ENCODE peak calls at places on chromosomes 1 and 21, in eight cellular contexts. I, Y, A, D, K, C, X and O are unnamed samples.

GRCh38 chr1:103496014-103496635 is 29.4 kb upstream of the RNPC3 start:
- DNase-seq in I (no peak), Y (no peak), A (no peak), D (no peak), K (no peak), C (no peak), X (no peak), O (no peak)

GRCh38 chr1:40974945-40975344 is 4.6 kb upstream of the CTPS1 start:
- DNase-seq in I (no peak), Y (no peak), A (no peak), D (no peak), K (no peak), C (peak), X (no peak), O (no peak)

GRCh38 chr1:16145988-16146887 is 9.6 kb downstream of the EPHA2 start:
- DNase-seq in I (peak), Y (peak), A (no peak), D (peak), K (no peak), C (peak), X (no peak), O (peak)

GRCh38 chr1:200118779-200119505 is 91.4 kb downstream of the NR5A2 start:
- DNase-seq in I (no peak), Y (no peak), A (no peak), D (no peak), K (no peak), C (no peak), X (no peak), O (no peak)

GRCh38 chr1:69533343-69533742 is 34.4 kb upstream of the LRRC7 start:
- DNase-seq in I (no peak), Y (no peak), A (no peak), D (no peak), K (no peak), C (no peak), X (no peak), O (no peak)

GRCh38 chr1:8889925-8890785 is 11.7 kb upstream of the ENO1 start:
- DNase-seq in I (peak), Y (peak), A (peak), D (peak), K (no peak), C (peak), X (peak), O (peak)

GRCh38 chr1:16073490-16074104 is at the start of gene FAM131C:
- DNase-seq in I (no peak), Y (peak), A (no peak), D (no peak), K (peak), C (no peak), X (no peak), O (no peak)

GRCh38 chr1:236835491-236835890 is 40.4 kb downstream of the MTR start:
- DNase-seq in I (no peak), Y (no peak), A (no peak), D (no peak), K (no peak), C (no peak), X (no peak), O (no peak)

GRCh38 chr1:186626969-186627368 is 53.3 kb downstream of the PTGS2 start:
- DNase-seq in I (no peak), Y (no peak), A (no peak), D (no peak), K (no peak), C (no peak), X (no peak), O (no peak)

GRCh38 chr21:24759348-24760118 is 847.7 kb downstream of the MRPL39 start:
- DNase-seq in I (no peak), Y (no peak), A (no peak), D (no peak), K (no peak), C (no peak), X (no peak), O (no peak)

GRCh38 chr21:41772351-41773080 is 5.7 kb upstream of the RIPK4 start:
- DNase-seq in I (no peak), Y (no peak), A (no peak), D (no peak), K (no peak), C (peak), X (no peak), O (no peak)

GRCh38 chr1:101971309-101971708 is 25.4 kb downstream of the OLFM3 start:
- DNase-seq in I (no peak), Y (no peak), A (no peak), D (no peak), K (no peak), C (no peak), X (no peak), O (no peak)
- TF ChIP-seq CTCF in I (no peak), Y (no peak), A (no peak), D (no peak), K (no peak), C (no peak), X (no peak), O (no peak)

GRCh38 chr21:43721225-43721605 is 2.3 kb downstream of the PDXK start:
- DNase-seq in I (no peak), Y (peak), A (no peak), D (no peak), K (no peak), C (no peak), X (no peak), O (no peak)
- TF ChIP-seq POLR2A in I (no peak), Y (no peak), A (no peak), D (no peak), K (no peak), C (no peak), X (no peak), O (no peak)

DNA sequence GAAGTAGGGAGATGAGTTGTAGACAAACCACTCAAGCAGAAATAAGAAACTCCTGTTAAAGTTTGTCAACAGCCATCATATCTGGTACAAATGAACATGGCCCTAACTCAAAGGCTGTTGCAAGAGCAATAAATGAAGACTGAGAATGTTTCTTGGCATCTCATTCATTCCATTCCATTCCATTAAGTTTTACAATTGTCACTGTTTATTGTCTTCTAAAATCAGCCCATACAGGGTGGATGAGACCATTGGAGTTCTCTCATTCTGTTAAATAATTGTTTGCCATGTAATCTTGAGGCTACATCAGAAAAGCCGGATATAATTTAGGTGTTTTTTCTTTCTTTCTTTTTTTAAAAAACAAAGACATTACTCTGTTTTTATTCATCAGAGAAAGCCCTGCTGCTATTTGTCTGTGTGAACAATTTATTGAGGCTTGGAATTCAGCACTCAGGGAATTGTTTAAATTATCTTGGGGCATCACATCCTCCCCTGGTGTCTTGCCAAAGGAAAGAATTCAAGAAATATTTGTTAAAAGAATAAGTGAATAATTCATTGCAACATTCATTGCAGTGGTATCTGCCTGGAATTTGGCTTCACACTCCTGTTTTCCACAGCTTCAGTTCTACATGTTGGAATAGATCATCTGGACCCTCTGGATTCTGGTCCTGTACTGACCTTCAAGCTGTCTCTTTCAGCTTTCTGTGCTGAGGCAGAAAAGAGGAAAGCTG is 604.5 kb downstream of the PLPP3 start:
- DNase-seq in I (no peak), Y (no peak), A (no peak), D (no peak), K (no peak), C (no peak), X (no peak), O (no peak)
- H3K4me3 ChIP-seq in I (no peak), Y (no peak), A (no peak), D (no peak), K (no peak), C (no peak), X (no peak), O (no peak)

GRCh38 chr1:231626951-231627614 is 493 bp downstream of the DISC1 start:
- DNase-seq in I (peak), Y (peak), A (no peak), D (peak), K (peak), C (peak), X (peak), O (peak)
- TF ChIP-seq CTCF in I (no peak), Y (no peak), A (no peak), D (no peak), K (no peak), C (no peak), X (no peak), O (no peak)

GRCh38 chr1:222620566-222620965 is 2.7 kb downstream of the MIA3 start:
- DNase-seq in I (no peak), Y (no peak), A (no peak), D (no peak), K (no peak), C (no peak), X (no peak), O (no peak)

GRCh38 chr1:222618001-222618879 is at the start of gene MIA3:
- DNase-seq in I (peak), Y (peak), A (no peak), D (peak), K (peak), C (peak), X (peak), O (peak)

GRCh38 chr1:222618880-222619321 is 1.0 kb downstream of the MIA3 start:
- DNase-seq in I (peak), Y (peak), A (no peak), D (no peak), K (no peak), C (no peak), X (no peak), O (no peak)

GRCh38 chr1:222616535-222616934 is 1.4 kb upstream of the MIA3 start:
- DNase-seq in I (no peak), Y (peak), A (no peak), D (no peak), K (no peak), C (no peak), X (no peak), O (no peak)

DNA sequence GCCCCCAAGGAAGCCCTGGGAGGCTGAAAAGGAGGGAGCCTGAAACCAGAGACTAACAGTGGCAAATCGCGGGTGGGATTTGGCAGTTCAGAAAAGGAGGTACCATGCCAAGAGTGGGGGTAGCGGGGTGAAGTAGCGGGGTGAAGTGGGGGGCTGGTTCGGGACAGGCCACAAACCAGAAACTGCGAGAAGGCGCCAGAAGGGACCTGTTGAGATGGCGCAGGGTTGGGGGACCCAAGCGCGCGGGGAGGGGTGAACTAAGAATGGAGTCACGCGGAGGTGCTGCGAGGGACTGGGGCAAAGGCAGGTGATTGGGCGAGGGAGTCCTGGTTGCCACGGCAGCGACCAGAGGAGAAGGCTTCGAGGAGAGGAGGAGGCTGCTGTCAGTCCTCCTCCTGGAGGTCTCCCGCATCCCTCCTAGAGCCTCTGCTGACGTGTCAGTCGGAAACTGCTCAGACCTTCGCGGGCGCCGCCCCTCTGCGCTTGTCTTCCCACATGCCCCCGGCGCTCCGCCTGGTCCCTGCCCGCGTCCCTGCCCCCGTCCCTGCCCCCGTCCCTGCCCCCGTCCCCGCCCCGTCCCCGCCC is 438 bp upstream of the MIA3 start:
- DNase-seq in I (peak), Y (peak), A (peak), D (peak), K (peak), C (peak), X (peak), O (peak)
- TF ChIP-seq POLR2A in I (peak), Y (peak), A (no peak), D (peak), K (peak), C (no peak), X (peak), O (no peak)

GRCh38 chr1:3975903-3976630 is 76.0 kb upstream of the C1orf174 start:
- DNase-seq in I (no peak), Y (no peak), A (no peak), D (no peak), K (no peak), C (no peak), X (no peak), O (no peak)
- H3K4me3 ChIP-seq in I (no peak), Y (no peak), A (no peak), D (no peak), K (no peak), C (no peak), X (no peak), O (no peak)

DNA sequence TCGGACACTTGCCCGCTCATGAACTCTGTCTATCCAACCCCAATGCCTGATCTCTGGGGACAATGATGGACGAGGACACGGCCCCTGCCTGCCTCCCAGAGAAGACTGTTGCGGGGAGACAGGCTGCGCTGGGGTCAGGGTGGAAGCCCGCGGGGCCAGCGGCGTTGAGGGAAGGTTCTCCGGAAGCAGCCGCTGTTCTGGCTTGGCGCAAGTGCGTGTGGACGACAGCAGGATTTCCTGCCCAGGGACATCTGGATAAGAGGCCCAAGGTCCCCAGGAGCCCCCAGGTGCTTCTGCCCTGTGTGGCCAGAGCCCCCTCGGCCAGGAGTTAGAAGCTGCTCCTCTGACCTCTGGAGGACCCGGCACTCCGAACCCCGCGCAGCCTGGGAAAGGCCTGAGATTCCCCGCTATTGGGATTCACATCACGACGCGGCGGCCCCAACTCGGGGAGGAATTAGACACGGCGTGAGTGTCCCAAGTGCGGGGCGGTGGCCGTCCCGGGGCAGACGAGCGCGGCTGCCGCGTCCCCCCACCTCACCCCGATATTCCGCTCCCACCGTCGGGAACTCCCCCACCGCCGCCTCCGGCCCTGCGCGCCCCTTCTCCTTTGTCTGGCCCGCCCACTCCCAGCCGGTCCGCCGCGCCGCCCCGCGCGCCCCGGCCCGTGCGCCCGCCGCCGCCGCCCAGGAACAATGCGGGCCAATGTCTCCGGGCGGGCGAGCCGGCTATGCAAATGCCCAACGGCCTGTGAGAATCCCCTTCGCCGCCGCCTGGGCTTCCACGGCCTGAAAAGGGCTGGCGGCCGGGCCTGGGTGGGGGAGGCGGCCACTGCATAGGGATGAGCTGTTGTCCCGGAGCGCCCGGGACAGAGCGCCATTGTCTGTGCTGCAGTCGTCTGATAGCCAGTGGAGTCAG is 19.1 kb downstream of the RHBG start:
- DNase-seq in I (no peak), Y (no peak), A (no peak), D (no peak), K (no peak), C (no peak), X (no peak), O (no peak)
- TF ChIP-seq CTCF in I (no peak), Y (no peak), A (no peak), D (no peak), K (no peak), C (no peak), X (no peak), O (no peak)

DNA sequence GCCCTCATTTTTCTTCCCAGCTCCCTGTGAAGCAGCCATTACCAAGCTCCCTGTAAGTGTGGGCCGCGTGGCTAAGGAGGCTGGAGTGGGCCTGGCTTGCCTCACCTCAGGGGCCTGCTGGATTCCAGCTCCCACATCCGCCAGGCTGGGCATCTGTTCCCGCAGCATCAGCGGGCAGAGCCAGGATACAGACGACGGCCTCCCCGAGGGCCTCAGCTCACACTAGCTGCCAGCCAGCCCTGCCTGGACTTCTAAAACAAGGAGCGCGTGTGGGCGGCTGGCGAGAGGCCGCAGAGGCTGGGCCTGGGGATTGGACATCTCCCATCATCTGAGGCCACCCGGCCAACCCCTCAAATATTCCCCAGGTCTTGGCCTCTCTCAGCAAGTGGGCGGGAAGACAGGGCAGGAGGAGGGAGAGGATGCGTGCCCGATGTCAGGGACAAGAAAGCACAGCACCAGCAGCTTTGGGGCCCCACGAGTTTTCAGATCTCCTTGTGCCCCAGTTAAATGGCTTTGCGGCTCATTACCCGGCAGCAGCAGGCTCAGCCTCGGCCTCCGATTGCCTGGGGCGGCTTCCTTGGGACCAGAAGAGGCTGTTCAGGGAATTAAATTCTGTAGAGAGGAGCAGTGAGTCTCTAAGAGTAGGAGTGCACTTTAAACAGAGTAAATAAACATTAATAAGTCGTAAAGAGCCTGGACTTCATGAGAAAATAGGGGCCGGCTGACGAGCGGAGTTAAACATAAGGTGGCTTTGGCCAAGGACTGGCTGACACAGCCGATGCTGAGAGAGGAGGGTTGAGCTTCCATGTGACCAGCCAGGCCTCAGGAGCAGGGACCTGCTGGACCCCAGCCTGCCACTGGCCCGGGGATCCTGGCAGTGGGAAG is 208.9 kb upstream of the C1orf174 start:
- DNase-seq in I (peak), Y (no peak), A (no peak), D (peak), K (peak), C (no peak), X (no peak), O (no peak)
- TF ChIP-seq POLR2A in I (no peak), Y (no peak), A (no peak), D (no peak), K (no peak), C (no peak), X (no peak), O (no peak)